ENCODE peak calls at places on chromosome 1, in six cellular contexts. U is aorta, K is psoas muscle, P is spleen, Q is left ventricle myocardium inferior, O is right cardiac atrium. G is an unnamed sample. For H3K9me3 and H3K4me1, the result is how much of the 10 kb centered on the place peaks cover.

GRCh38 chr1:32200226-32201010 is at the start of gene CCDC28B:
- DNase-seq in Q (peak), K (peak), O (peak), U (peak), P (peak), G (peak)

GRCh38 chr1:149885364-149886111 is 13.8 kb upstream of the BOLA1 start:
- DNase-seq in Q (peak), K (peak), U (peak), P (peak), O (peak), G (peak)

GRCh38 chr1:107862064-107862463 is 102.9 kb downstream of the VAV3 start:
- DNase-seq in Q (no peak), U (no peak), O (no peak), P (no peak), K (no peak), G (no peak)

GRCh38 chr1:92484472-92485373 is 2.0 kb downstream of the GFI1 start:
- DNase-seq in U (peak), K (peak), O (peak), P (peak), Q (no peak), G (peak)

GRCh38 chr1:92858564-92859399 is 26.9 kb downstream of the RPL5 start:
- DNase-seq in P (no peak), U (no peak), K (no peak), O (no peak), Q (no peak), G (peak)

GRCh38 chr1:34985063-34985770 is at the start of gene TMEM35B:
- DNase-seq in K (peak), O (peak), Q (peak), U (peak), P (peak), G (peak)

GRCh38 chr1:1758059-1758621 is 20.1 kb downstream of the NADK start:
- DNase-seq in K (no peak), P (peak), U (no peak), Q (no peak), O (no peak), G (no peak)

GRCh38 chr1:169193191-169193850 is 86.8 kb downstream of the ATP1B1 start:
- DNase-seq in P (no peak), K (no peak), U (no peak), Q (peak), O (peak), G (no peak)

GRCh38 chr1:56644941-56645662 is at the start of gene PRKAA2:
- DNase-seq in O (peak), P (peak), Q (peak), K (peak), U (peak), G (peak)

GRCh38 chr1:244050835-244051444 is at the start of gene ZBTB18:
- DNase-seq in Q (peak), P (no peak), O (no peak), U (no peak), K (no peak), G (no peak)

GRCh38 chr1:205589618-205590456 is 42.0 kb downstream of the ELK4 start:
- DNase-seq in K (peak), P (peak), U (peak), O (no peak), Q (no peak), G (no peak)

GRCh38 chr1:30641557-30642353 is 81.6 kb downstream of the MATN1 start:
- DNase-seq in U (peak), O (no peak), Q (no peak), K (no peak), P (no peak), G (no peak)

GRCh38 chr1:30638811-30639210 is 84.6 kb downstream of the MATN1 start:
- DNase-seq in Q (no peak), P (no peak), U (peak), K (no peak), O (no peak), G (no peak)

GRCh38 chr1:30645807-30646206 is 77.6 kb downstream of the MATN1 start:
- DNase-seq in K (no peak), Q (no peak), O (no peak), P (no peak), U (peak), G (no peak)

GRCh38 chr1:30639881-30640452 is 83.4 kb downstream of the MATN1 start:
- DNase-seq in P (no peak), K (no peak), O (no peak), U (peak), Q (no peak), G (no peak)

GRCh38 chr1:30642391-30643120 is 80.8 kb downstream of the MATN1 start:
- DNase-seq in U (peak), O (no peak), K (no peak), Q (no peak), P (no peak), G (no peak)
- H3K9me3 ChIP-seq in U (under half), O (under half), K (under half), Q (under half), P (under half), G (under half)

GRCh38 chr1:183884512-183884911 is 79.6 kb downstream of the RGL1 start:
- DNase-seq in O (no peak), U (no peak), Q (no peak), P (no peak), K (no peak), G (no peak)
- H3K4me1 ChIP-seq in O (under half), U (under half), Q (half or more), P (half or more), K (under half), G (half or more)

GRCh38 chr1:4306559-4307467 is 347.6 kb upstream of the AJAP1 start:
- DNase-seq in O (no peak), P (no peak), Q (peak), K (no peak), U (no peak), G (no peak)

GRCh38 chr1:4305526-4306301 is 348.7 kb upstream of the AJAP1 start:
- DNase-seq in U (no peak), P (no peak), Q (no peak), O (no peak), K (no peak), G (no peak)

GRCh38 chr1:4308826-4309225 is 345.6 kb upstream of the AJAP1 start:
- DNase-seq in O (no peak), P (no peak), K (no peak), U (no peak), Q (no peak), G (no peak)

GRCh38 chr1:4307911-4308545 is 346.4 kb upstream of the AJAP1 start:
- DNase-seq in U (no peak), O (no peak), K (no peak), Q (no peak), P (no peak), G (no peak)

GRCh38 chr1:4307468-4307845 is 347.0 kb upstream of the AJAP1 start:
- DNase-seq in K (no peak), Q (no peak), O (no peak), P (no peak), U (no peak), G (no peak)
- H3K9me3 ChIP-seq in K (under half), Q (under half), O (under half), P (under half), U (under half), G (under half)

GRCh38 chr1:38241594-38242331 is 195.2 kb upstream of the POU3F1 start:
- DNase-seq in Q (no peak), K (no peak), P (no peak), O (no peak), U (no peak), G (no peak)

GRCh38 chr1:38240626-38241025 is 194.0 kb upstream of the POU3F1 start:
- DNase-seq in Q (no peak), P (no peak), O (no peak), K (no peak), U (no peak), G (no peak)

GRCh38 chr1:38243106-38243505 is 196.5 kb upstream of the POU3F1 start:
- DNase-seq in U (no peak), Q (no peak), O (no peak), P (no peak), K (no peak), G (no peak)

GRCh38 chr1:38244218-38244617 is 197.6 kb upstream of the POU3F1 start:
- DNase-seq in Q (no peak), O (no peak), P (no peak), U (no peak), K (no peak), G (no peak)

GRCh38 chr1:38242506-38242905 is 195.9 kb upstream of the POU3F1 start:
- DNase-seq in K (no peak), U (no peak), P (no peak), O (no peak), Q (no peak), G (no peak)
- H3K4me1 ChIP-seq in K (under half), U (under half), P (under half), O (under half), Q (under half), G (under half)

GRCh38 chr1:42305639-42306038 is 29.4 kb downstream of the FOXJ3 start:
- DNase-seq in Q (no peak), U (no peak), K (no peak), P (no peak), O (no peak), G (no peak)

GRCh38 chr1:42311138-42311537 is 23.9 kb downstream of the FOXJ3 start:
- DNase-seq in K (no peak), Q (no peak), P (no peak), U (no peak), O (no peak), G (no peak)

GRCh38 chr1:42311897-42312296 is 23.1 kb downstream of the FOXJ3 start:
- DNase-seq in Q (no peak), P (no peak), U (no peak), K (no peak), O (no peak), G (no peak)

GRCh38 chr1:42302034-42302433 is 33.0 kb downstream of the FOXJ3 start:
- DNase-seq in O (peak), K (no peak), P (no peak), U (no peak), Q (no peak), G (no peak)

DNA sequence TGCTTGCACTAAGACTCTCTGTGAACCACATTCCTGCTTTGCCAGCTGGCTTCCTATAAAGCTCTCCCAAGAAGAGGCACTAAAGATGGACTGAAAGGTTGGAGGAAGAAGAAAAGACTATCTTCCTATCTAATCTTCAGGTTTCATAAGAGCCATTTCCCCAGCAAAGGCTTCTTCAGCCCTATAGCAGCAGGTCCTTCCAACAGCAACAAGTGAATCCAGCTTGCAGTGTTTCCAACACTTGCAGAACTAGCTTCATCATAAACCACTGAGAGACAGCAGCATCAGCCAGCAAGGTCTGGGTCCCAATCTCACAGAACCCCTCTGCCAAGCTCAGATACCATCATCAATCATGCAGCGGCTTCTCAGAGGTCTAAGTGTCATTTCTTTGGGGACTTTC is 28.1 kb downstream of the FOXJ3 start:
- DNase-seq in U (no peak), Q (no peak), K (no peak), O (no peak), P (no peak), G (no peak)
- H3K9me3 ChIP-seq in U (under half), Q (under half), K (under half), O (under half), P (under half), G (under half)

DNA sequence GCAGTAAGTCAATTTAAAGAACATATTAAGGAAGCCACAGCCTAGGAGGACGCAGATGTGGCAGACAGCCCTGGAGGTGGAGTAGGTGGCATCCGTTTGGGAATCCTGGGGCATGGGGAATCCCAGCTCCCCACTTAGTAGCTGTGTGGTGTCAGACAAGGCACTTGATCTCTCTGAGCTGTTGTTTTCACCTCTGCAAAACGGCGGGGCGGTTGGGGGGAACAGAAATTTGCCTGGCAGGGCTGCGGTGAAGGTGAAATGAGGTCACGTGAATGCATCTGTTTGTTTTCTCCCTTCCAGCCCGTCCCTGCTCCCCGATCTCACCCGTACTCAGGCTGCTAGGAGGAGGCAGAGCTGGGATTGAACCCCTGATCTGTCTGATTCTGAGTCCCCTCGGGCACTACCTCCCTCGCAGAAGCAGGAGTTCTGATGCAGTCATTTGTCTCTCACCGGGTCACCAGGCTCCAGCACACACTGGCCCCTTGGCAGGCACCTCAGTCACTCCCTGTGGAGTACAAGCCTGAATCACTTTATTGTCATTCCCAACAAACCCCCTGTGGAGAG is 2.2 kb upstream of the LAPTM5 start:
- DNase-seq in O (no peak), P (peak), Q (no peak), K (no peak), U (no peak), G (no peak)
- H3K4me1 ChIP-seq in O (under half), P (half or more), Q (under half), K (under half), U (under half), G (under half)

GRCh38 chr1:152630596-152630995 is 7.7 kb upstream of the LCE3A start:
- DNase-seq in P (no peak), K (no peak), Q (no peak), U (no peak), O (no peak), G (no peak)
- H3K9me3 ChIP-seq in P (under half), K (under half), Q (half or more), U (under half), O (under half), G (under half)